ENCODE peak calls at places on chromosomes 16 and 17, in ten cellular contexts. T is heart left ventricle, X is tibial nerve, K is A549, N is suprapubic skin, R is spleen, G is testis, Z is prostate gland, U is stomach, H is ovary. A is an unnamed sample. For H3K4me1, the result is how much of the 10 kb centered on the place peaks cover.

GRCh38 chr17:17698869-17699351 is 17.7 kb downstream of the RAI1 start:
- DNase-seq in T (no peak), X (no peak), K (no peak), N (no peak), R (no peak), G (peak), Z (no peak), U (no peak), H (no peak), A (peak)

GRCh38 chr16:79317521-79317920 is 283.0 kb downstream of the MAF start:
- DNase-seq in T (no peak), X (no peak), K (no peak), N (no peak), R (no peak), G (no peak), Z (no peak), U (no peak), H (no peak), A (no peak)

GRCh38 chr16:17171250-17172143 is 299.3 kb downstream of the XYLT1 start:
- DNase-seq in T (no peak), X (no peak), K (no peak), N (no peak), R (no peak), G (no peak), Z (no peak), U (peak), H (no peak), A (no peak)

GRCh38 chr17:9467518-9467917 is 108.1 kb downstream of the STX8 start:
- DNase-seq in T (no peak), X (no peak), K (no peak), N (no peak), R (no peak), G (peak), Z (no peak), U (no peak), H (no peak), A (no peak)

GRCh38 chr17:63165420-63165819 is 199.4 kb downstream of the TANC2 start:
- DNase-seq in T (no peak), X (no peak), K (no peak), N (no peak), R (no peak), G (no peak), Z (no peak), U (no peak), H (no peak), A (no peak)

GRCh38 chr16:59971264-59971663 is 1237.1 kb upstream of the GOT2 start:
- DNase-seq in T (no peak), X (no peak), K (peak), N (no peak), R (no peak), G (no peak), Z (no peak), U (no peak), H (no peak), A (no peak)

GRCh38 chr17:40303706-40304450 is 5.1 kb upstream of the RARA start:
- DNase-seq in T (no peak), X (no peak), K (no peak), N (peak), R (no peak), G (no peak), Z (no peak), U (no peak), H (no peak), A (no peak)

GRCh38 chr16:67053767-67054334 is 24.9 kb downstream of the CBFB start:
- DNase-seq in T (no peak), X (no peak), K (no peak), N (no peak), R (no peak), G (no peak), Z (no peak), U (no peak), H (no peak), A (no peak)

GRCh38 chr16:3282103-3282746 is 1.1 kb upstream of the ZNF263 start:
- DNase-seq in T (no peak), X (no peak), K (peak), N (no peak), R (no peak), G (no peak), Z (no peak), U (no peak), H (no peak), A (no peak)

GRCh38 chr17:1398900-1399299 is 1.1 kb downstream of the YWHAE start:
- DNase-seq in T (no peak), X (no peak), K (no peak), N (no peak), R (no peak), G (peak), Z (peak), U (no peak), H (no peak), A (no peak)

GRCh38 chr17:81453049-81453448 is 57.8 kb downstream of the BAHCC1 start:
- DNase-seq in T (no peak), X (no peak), K (no peak), N (no peak), R (no peak), G (no peak), Z (no peak), U (no peak), H (no peak), A (no peak)

GRCh38 chr17:17042851-17043667 is 802 bp downstream of the MPRIP start:
- DNase-seq in T (no peak), X (no peak), K (no peak), N (peak), R (peak), G (no peak), Z (no peak), U (no peak), H (peak), A (peak)

GRCh38 chr17:44599298-44600175 is 42.3 kb downstream of the FZD2 start:
- DNase-seq in T (peak), X (peak), K (peak), N (no peak), R (no peak), G (peak), Z (no peak), U (peak), H (peak), A (peak)

GRCh38 chr17:60049936-60050335 is 28.8 kb downstream of the HEATR6 start:
- DNase-seq in T (no peak), X (no peak), K (no peak), N (no peak), R (no peak), G (no peak), Z (no peak), U (no peak), H (no peak), A (no peak)

GRCh38 chr17:65173284-65173793 is 36.2 kb downstream of the RGS9 start:
- DNase-seq in T (peak), X (no peak), K (peak), N (no peak), R (peak), G (peak), Z (peak), U (peak), H (no peak), A (peak)

GRCh38 chr16:85535352-85536072 is 77.6 kb upstream of the GSE1 start:
- DNase-seq in T (no peak), X (no peak), K (no peak), N (no peak), R (no peak), G (no peak), Z (no peak), U (peak), H (no peak), A (no peak)

GRCh38 chr16:1959269-1960039 is at the start of gene NDUFB10:
- DNase-seq in T (peak), X (peak), K (peak), N (peak), R (peak), G (peak), Z (peak), U (peak), H (peak), A (peak)

GRCh38 chr17:80995131-80995530 is 3.5 kb downstream of the CHMP6 start:
- DNase-seq in T (no peak), X (no peak), K (no peak), N (no peak), R (peak), G (no peak), Z (no peak), U (no peak), H (no peak), A (no peak)

GRCh38 chr17:40329981-40330794 is 21.2 kb downstream of the RARA start:
- DNase-seq in T (peak), X (no peak), K (no peak), N (peak), R (peak), G (peak), Z (peak), U (peak), H (peak), A (peak)

GRCh38 chr17:37650419-37651003 is 7.3 kb upstream of the DDX52 start:
- DNase-seq in T (no peak), X (no peak), K (peak), N (no peak), R (no peak), G (peak), Z (no peak), U (no peak), H (no peak), A (peak)

GRCh38 chr16:58201163-58201562 is 3.3 kb upstream of the CSNK2A2 start:
- DNase-seq in T (no peak), X (no peak), K (no peak), N (no peak), R (no peak), G (no peak), Z (no peak), U (no peak), H (no peak), A (no peak)

GRCh38 chr16:61858996-61859395 is 177.2 kb downstream of the CDH8 start:
- DNase-seq in T (no peak), X (no peak), K (no peak), N (no peak), R (no peak), G (no peak), Z (no peak), U (no peak), H (no peak), A (no peak)

GRCh38 chr16:9469512-9469911 is 378.1 kb downstream of the HAPSTR1 start:
- DNase-seq in T (no peak), X (no peak), K (no peak), N (no peak), R (no peak), G (no peak), Z (no peak), U (no peak), H (no peak), A (no peak)

GRCh38 chr17:73316919-73317505 is 5.2 kb upstream of the CDC42EP4 start:
- DNase-seq in T (no peak), X (no peak), K (no peak), N (no peak), R (no peak), G (no peak), Z (no peak), U (no peak), H (no peak), A (no peak)

GRCh38 chr16:26795184-26795583 is 271.5 kb upstream of the C16orf82 start:
- DNase-seq in T (no peak), X (no peak), K (no peak), N (no peak), R (no peak), G (no peak), Z (no peak), U (no peak), H (no peak), A (no peak)

DNA sequence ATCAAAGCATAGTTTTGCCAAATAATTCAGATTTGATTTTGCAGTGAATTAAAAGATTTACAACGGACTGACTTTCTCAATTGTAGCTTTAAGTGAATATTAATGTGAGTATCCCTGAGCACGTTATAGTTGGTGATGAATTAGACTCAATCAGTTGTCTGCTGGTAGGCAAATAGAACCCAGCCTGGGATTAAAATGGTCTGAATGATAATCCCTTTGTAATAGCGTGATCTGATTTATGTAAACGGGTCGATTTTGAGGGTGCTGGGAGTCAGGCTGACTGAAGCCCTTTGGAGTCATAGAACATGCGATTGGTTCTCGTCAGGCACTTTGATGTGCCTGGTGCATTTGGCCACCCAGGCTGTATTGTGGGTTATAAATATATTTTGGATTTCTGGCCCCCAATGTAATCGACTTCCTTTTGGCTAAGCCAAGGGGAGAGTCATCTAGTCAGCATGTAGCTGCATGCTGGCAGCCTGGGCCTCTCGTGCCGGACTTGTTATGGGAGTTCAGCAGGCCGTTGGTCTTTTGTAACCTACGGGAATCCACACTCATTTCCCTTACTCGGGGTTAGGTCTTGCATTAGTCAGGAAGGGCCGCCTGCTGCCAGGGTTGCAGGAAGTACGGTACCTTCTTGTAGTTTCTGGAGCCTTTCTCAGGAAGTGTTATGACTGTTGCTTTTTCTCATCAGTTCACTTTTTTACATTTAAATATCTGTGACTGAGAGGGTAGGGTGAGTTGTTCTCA is 5.4 kb downstream of the PGS1 start:
- DNase-seq in T (peak), X (no peak), K (no peak), N (peak), R (peak), G (peak), Z (peak), U (peak), H (no peak), A (peak)
- TF ChIP-seq POLR2A in T (no peak), X (no peak), K (no peak), N (no peak), R (no peak), G (no peak), Z (peak), U (no peak), H (no peak), A (no peak)

DNA sequence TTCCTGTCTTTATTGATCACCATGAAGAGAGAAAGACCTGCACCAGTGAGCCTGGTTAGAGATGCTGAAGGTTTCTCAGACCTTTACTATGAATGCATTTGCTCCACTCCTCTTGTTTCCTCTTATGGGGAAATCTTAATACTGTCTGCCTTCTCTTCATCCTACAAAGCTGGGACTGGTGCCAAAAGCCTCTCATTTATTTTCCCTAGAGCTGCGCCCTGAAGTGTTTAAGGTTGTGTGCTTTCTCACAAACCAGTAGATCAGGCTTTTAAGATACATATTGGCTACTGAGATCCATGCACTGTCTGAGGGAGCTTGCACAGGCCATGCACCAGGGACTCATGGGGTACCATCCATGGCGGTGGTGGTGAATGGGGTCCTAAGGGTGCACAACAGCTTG is 286.1 kb upstream of the PMFBP1 start:
- DNase-seq in T (no peak), X (no peak), K (no peak), N (no peak), R (no peak), G (no peak), Z (peak), U (no peak), H (no peak), A (no peak)
- H3K4me3 ChIP-seq in T (no peak), X (no peak), K (no peak), N (no peak), R (no peak), G (no peak), Z (no peak), U (no peak), H (no peak), A (no peak)

GRCh38 chr17:28993013-28993600 is 12.7 kb downstream of the SEZ6 start:
- DNase-seq in T (no peak), X (no peak), K (peak), N (no peak), R (no peak), G (no peak), Z (no peak), U (no peak), H (no peak), A (no peak)
- H3K4me1 ChIP-seq in T (under half), X (under half), K (under half), N (under half), R (under half), G (under half), Z (under half), U (under half), H (under half), A (under half)

GRCh38 chr16:87690911-87691685 is 74.7 kb downstream of the KLHDC4 start:
- DNase-seq in T (no peak), X (no peak), K (no peak), N (no peak), R (no peak), G (no peak), Z (no peak), U (no peak), H (no peak), A (no peak)
- TF ChIP-seq POLR2A in T (no peak), X (no peak), K (no peak), N (no peak), R (no peak), G (no peak), Z (no peak), U (no peak), H (no peak), A (no peak)

DNA sequence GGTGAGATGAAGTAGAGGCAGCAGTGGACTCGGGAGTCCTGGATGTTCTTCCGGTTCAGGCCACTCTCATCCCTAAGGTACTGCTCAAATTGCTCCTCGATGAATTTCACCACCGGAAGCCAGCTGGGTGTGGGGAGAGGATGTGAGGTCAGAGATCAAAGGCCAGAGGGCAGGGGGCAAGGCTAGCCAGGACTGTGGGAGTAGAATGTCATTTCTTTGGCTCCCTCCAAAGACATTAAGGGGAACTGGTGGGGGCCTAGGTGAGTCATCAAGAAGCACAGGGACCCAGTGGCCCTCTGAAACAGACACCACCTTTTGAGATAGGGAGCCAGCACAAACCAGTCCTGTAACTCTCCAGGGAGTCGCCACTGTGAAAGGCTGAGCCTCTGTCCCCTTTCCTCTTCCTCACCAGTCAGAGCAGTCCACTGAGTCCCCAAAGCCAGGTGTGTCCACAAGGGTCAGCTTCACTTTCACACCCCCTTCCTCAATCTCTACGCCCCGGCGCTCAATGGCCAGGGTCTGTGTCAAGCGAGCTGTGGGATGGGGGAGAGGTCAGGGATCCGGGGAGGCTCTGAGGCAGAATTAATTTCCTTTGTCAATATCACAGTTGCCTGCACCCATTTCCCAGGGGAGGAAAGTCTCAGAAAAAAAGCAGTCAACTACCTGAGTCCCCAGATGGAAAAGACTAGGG is 865 bp downstream of the SEPTIN1 start:
- DNase-seq in T (no peak), X (no peak), K (no peak), N (no peak), R (no peak), G (no peak), Z (no peak), U (no peak), H (no peak), A (no peak)
- H3K4me3 ChIP-seq in T (no peak), X (peak), K (no peak), N (no peak), R (peak), G (no peak), Z (no peak), U (peak), H (no peak), A (no peak)

DNA sequence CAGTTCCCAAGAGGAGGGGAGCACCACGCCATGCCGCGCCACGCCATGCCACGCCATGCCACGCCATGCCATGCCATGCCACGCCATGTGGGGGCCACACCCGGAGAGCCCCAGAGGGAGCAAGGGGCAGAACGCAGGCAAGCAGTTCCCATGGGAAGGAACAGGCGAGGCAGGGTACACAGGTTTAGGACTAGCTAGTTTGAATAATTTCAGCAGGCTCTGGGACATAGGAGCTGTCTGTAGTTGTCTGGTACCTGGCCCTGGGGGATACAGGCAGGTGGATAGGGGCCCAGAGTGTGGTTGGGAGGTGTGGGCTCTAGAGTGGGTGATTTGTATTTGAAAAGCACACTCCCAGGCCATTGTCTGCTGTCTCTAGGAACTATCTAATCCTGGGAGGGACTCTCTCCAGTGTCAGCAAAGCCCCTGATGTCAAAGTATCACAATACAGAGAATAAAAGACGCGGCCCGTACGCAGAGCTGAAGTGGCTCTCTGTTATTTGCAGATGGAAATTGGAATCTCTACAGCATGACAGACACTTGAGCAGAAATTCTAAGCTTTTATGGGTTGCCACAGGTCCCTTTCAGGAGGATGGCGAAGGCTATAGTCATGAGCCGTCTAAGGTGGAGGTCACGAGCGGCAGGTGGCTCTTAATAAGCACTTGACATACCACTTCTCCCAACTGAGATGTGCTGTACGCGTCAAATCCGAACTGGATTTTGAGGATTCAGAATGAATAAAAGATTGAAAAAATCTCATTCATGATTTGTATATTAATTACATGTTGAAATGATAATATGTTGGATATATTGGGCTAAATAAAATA is 220.8 kb upstream of the TNRC6C start:
- DNase-seq in T (peak), X (no peak), K (no peak), N (peak), R (no peak), G (no peak), Z (no peak), U (peak), H (no peak), A (peak)
- H3K4me1 ChIP-seq in T (under half), X (half or more), K (under half), N (under half), R (under half), G (under half), Z (under half), U (under half), H (under half), A (under half)

GRCh38 chr16:89720859-89721643 is at the start of the genes VPS9D1 and ZNF276:
- DNase-seq in T (peak), X (peak), K (peak), N (peak), R (peak), G (peak), Z (peak), U (peak), H (peak), A (peak)
- TF ChIP-seq POLR2A in T (no peak), X (peak), K (peak), N (peak), R (peak), G (no peak), Z (peak), U (no peak), H (no peak), A (peak)

GRCh38 chr17:49707246-49707607 is 537 bp downstream of the SLC35B1 start:
- DNase-seq in T (no peak), X (no peak), K (peak), N (no peak), R (peak), G (no peak), Z (no peak), U (no peak), H (no peak), A (no peak)

GRCh38 chr17:49705254-49705653 is 2.5 kb downstream of the SLC35B1 start:
- DNase-seq in T (no peak), X (no peak), K (no peak), N (no peak), R (no peak), G (no peak), Z (no peak), U (no peak), H (no peak), A (no peak)

GRCh38 chr17:49707608-49708514 is at the start of gene SLC35B1:
- DNase-seq in T (peak), X (peak), K (peak), N (peak), R (peak), G (peak), Z (peak), U (peak), H (peak), A (peak)

GRCh38 chr17:49703557-49704277 is 4.0 kb downstream of the SLC35B1 start:
- DNase-seq in T (peak), X (no peak), K (peak), N (no peak), R (peak), G (peak), Z (peak), U (no peak), H (no peak), A (peak)

GRCh38 chr17:49708515-49709161 is 874 bp upstream of the SLC35B1 start:
- DNase-seq in T (no peak), X (no peak), K (no peak), N (peak), R (peak), G (peak), Z (no peak), U (no peak), H (no peak), A (peak)
- H3K4me3 ChIP-seq in T (peak), X (peak), K (peak), N (peak), R (peak), G (peak), Z (peak), U (peak), H (peak), A (peak)

A was measured in thyroid gland.